ENCODE peak calls at places on chromosomes 4 and X, in nine cellular contexts. W is pons; J is stimulated activated CD4-positive, alpha-beta T cell treated with anti-CD3 and anti-CD28 coated beads, Interleukin-15, amount 100 ng/mL, for 24 hours; C is hypothalamus; Y is mesenchymal stem cell; F is heart left ventricle; T is amniotic stem cell; A is NT2/D1; X is T-helper 2 cell. N is an unnamed sample.

GRCh38 chrX:6021316-6022091 is 207.2 kb downstream of the NLGN4X start:
- DNase-seq in W (peak), J (peak), C (no peak), Y (peak), F (no peak), T (no peak), A (peak), X (no peak), N (no peak)

GRCh38 chr4:41839945-41840854 is 91.7 kb upstream of the PHOX2B start:
- DNase-seq in W (no peak), J (peak), C (no peak), Y (no peak), F (no peak), T (no peak), A (no peak), X (no peak), N (no peak)

GRCh38 chrX:98207947-98208346 is 1324.2 kb downstream of the RPA4 start:
- DNase-seq in W (no peak), J (no peak), C (no peak), Y (no peak), F (no peak), T (no peak), A (no peak), X (no peak), N (no peak)

GRCh38 chrX:135973025-135973547 is 702 bp downstream of the MMGT1 start:
- DNase-seq in W (peak), J (no peak), C (no peak), Y (peak), F (no peak), T (no peak), A (no peak), X (no peak), N (no peak)

GRCh38 chrX:81120270-81120935 is 81.3 kb downstream of the HMGN5 start:
- DNase-seq in W (peak), J (peak), C (no peak), Y (peak), F (no peak), T (no peak), A (no peak), X (no peak), N (no peak)

GRCh38 chrX:51459125-51459524 is 37.3 kb downstream of the NUDT11 start:
- DNase-seq in W (peak), J (peak), C (no peak), Y (peak), F (no peak), T (no peak), A (no peak), X (no peak), N (no peak)

GRCh38 chr4:13445841-13446790 is 38.0 kb downstream of the RAB28 start:
- DNase-seq in W (no peak), J (no peak), C (no peak), Y (no peak), F (peak), T (no peak), A (peak), X (no peak), N (no peak)

GRCh38 chr4:989722-990471 is 3.1 kb downstream of the IDUA start:
- DNase-seq in W (no peak), J (no peak), C (no peak), Y (no peak), F (peak), T (no peak), A (no peak), X (no peak), N (no peak)

GRCh38 chrX:107674480-107675364 is 46.4 kb downstream of the PRPS1 start:
- DNase-seq in W (no peak), J (peak), C (no peak), Y (peak), F (peak), T (no peak), A (no peak), X (no peak), N (no peak)

GRCh38 chrX:57447856-57448255 is 144.0 kb upstream of the ZXDB start:
- DNase-seq in W (no peak), J (no peak), C (no peak), Y (no peak), F (no peak), T (no peak), A (no peak), X (no peak), N (no peak)

GRCh38 chr4:33149658-33150057 is 2429.5 kb downstream of the PCDH7 start:
- DNase-seq in W (no peak), J (no peak), C (no peak), Y (no peak), F (no peak), T (no peak), A (no peak), X (no peak), N (no peak)

GRCh38 chr4:30875659-30876269 is 155.6 kb downstream of the PCDH7 start:
- DNase-seq in W (no peak), J (no peak), C (no peak), Y (no peak), F (no peak), T (no peak), A (no peak), X (no peak), N (no peak)

GRCh38 chr4:107098403-107098802 is 62.3 kb upstream of the DKK2 start:
- DNase-seq in W (no peak), J (no peak), C (no peak), Y (no peak), F (no peak), T (no peak), A (no peak), X (no peak), N (no peak)

GRCh38 chrX:13119386-13119785 is 75.0 kb upstream of the FAM9C start:
- DNase-seq in W (no peak), J (no peak), C (no peak), Y (peak), F (no peak), T (no peak), A (no peak), X (no peak), N (no peak)

GRCh38 chrX:118207831-118208453 is 91.3 kb upstream of the KLHL13 start:
- DNase-seq in W (no peak), J (no peak), C (no peak), Y (no peak), F (no peak), T (no peak), A (no peak), X (no peak), N (no peak)

GRCh38 chrX:14409341-14409740 is 120.0 kb upstream of the GLRA2 start:
- DNase-seq in W (no peak), J (no peak), C (no peak), Y (no peak), F (no peak), T (no peak), A (no peak), X (no peak), N (no peak)

GRCh38 chr4:88765729-88766128 is 68.1 kb upstream of the NAP1L5 start:
- DNase-seq in W (no peak), J (no peak), C (no peak), Y (peak), F (peak), T (peak), A (no peak), X (no peak), N (peak)

GRCh38 chr4:80049402-80049801 is 23.6 kb downstream of the ANTXR2 start:
- DNase-seq in W (no peak), J (no peak), C (no peak), Y (no peak), F (no peak), T (no peak), A (no peak), X (no peak), N (no peak)

GRCh38 chr4:184039963-184040383 is 134.9 kb downstream of the STOX2 start:
- DNase-seq in W (no peak), J (peak), C (no peak), Y (no peak), F (peak), T (no peak), A (no peak), X (no peak), N (no peak)

GRCh38 chr4:167028976-167029375 is 205.3 kb downstream of the SPOCK3 start:
- DNase-seq in W (no peak), J (no peak), C (no peak), Y (no peak), F (no peak), T (no peak), A (no peak), X (no peak), N (no peak)

GRCh38 chr4:113555868-113556267 is 205.7 kb downstream of the CAMK2D start:
- DNase-seq in W (peak), J (no peak), C (no peak), Y (no peak), F (no peak), T (no peak), A (no peak), X (no peak), N (no peak)

GRCh38 chr4:8869879-8870646 is 1.6 kb downstream of the HMX1 start:
- DNase-seq in W (no peak), J (no peak), C (no peak), Y (no peak), F (no peak), T (no peak), A (no peak), X (no peak), N (no peak)

GRCh38 chrX:35858916-35859315 is 60.6 kb upstream of the CFAP47 start:
- DNase-seq in W (no peak), J (no peak), C (no peak), Y (peak), F (no peak), T (no peak), A (no peak), X (no peak), N (no peak)

GRCh38 chrX:48972214-48973164 is 845 bp upstream of the KCND1 start:
- DNase-seq in W (peak), J (peak), C (no peak), Y (peak), F (no peak), T (no peak), A (peak), X (peak), N (no peak)

GRCh38 chr4:8414377-8414776 is 26.1 kb downstream of the ACOX3 start:
- DNase-seq in W (no peak), J (peak), C (no peak), Y (no peak), F (no peak), T (no peak), A (no peak), X (peak), N (no peak)

GRCh38 chr4:152220201-152220666 is 315.7 kb downstream of the FBXW7 start:
- DNase-seq in W (no peak), J (peak), C (no peak), Y (no peak), F (no peak), T (no peak), A (no peak), X (no peak), N (peak)

GRCh38 chrX:9770319-9770718 is 4.7 kb upstream of the GPR143 start:
- DNase-seq in W (no peak), J (no peak), C (no peak), Y (peak), F (no peak), T (no peak), A (no peak), X (no peak), N (no peak)

GRCh38 chr4:139984459-139984858 is 169.5 kb downstream of the MAML3 start:
- DNase-seq in W (no peak), J (no peak), C (no peak), Y (no peak), F (no peak), T (no peak), A (no peak), X (no peak), N (no peak)